ENCODE peak calls at places on chromosome 11, in four cellular contexts. One of them, this sample, is unnamed. For H3K9me3, the result is how much of the 10 kb centered on the place peaks cover.

GRCh38 chr11:119531091-119531490 is 108.1 kb upstream of the THY1 start:
- DNase-seq in prostate gland: no peak
- DNase-seq in right lobe of liver: no peak
- DNase-seq in tibial nerve: no peak
- DNase-seq in this sample: no peak

GRCh38 chr11:4065601-4066377 is 28.8 kb upstream of the RRM1 start:
- DNase-seq in tibial nerve: no peak
- DNase-seq in prostate gland: no peak
- DNase-seq in right lobe of liver: no peak
- DNase-seq in this sample: no peak

GRCh38 chr11:1733009-1733715 is 17.2 kb downstream of the IFITM10 start:
- DNase-seq in right lobe of liver: no peak
- DNase-seq in tibial nerve: no peak
- DNase-seq in prostate gland: no peak
- DNase-seq in this sample: no peak

GRCh38 chr11:89489930-89490329 is 1.2 kb downstream of the NOX4 start:
- DNase-seq in prostate gland: no peak
- DNase-seq in tibial nerve: no peak
- DNase-seq in right lobe of liver: no peak
- DNase-seq in this sample: no peak

GRCh38 chr11:58917159-58917765 is 22.0 kb upstream of the GLYATL1 start:
- DNase-seq in right lobe of liver: no peak
- DNase-seq in prostate gland: no peak
- DNase-seq in tibial nerve: no peak
- DNase-seq in this sample: no peak

GRCh38 chr11:94151903-94152677 is 23.4 kb downstream of the PANX1 start:
- DNase-seq in right lobe of liver: peak
- DNase-seq in prostate gland: no peak
- DNase-seq in tibial nerve: no peak
- DNase-seq in this sample: peak

GRCh38 chr11:23865341-23865975 is 631.4 kb upstream of the LUZP2 start:
- DNase-seq in prostate gland: no peak
- DNase-seq in right lobe of liver: no peak
- DNase-seq in tibial nerve: no peak
- DNase-seq in this sample: no peak

GRCh38 chr11:117627259-117627658 is 169.8 kb downstream of the DSCAML1 start:
- DNase-seq in tibial nerve: no peak
- DNase-seq in prostate gland: no peak
- DNase-seq in right lobe of liver: no peak
- DNase-seq in this sample: no peak

GRCh38 chr11:63916837-63917684 is at the start of gene RCOR2:
- DNase-seq in tibial nerve: peak
- DNase-seq in right lobe of liver: peak
- DNase-seq in prostate gland: peak
- DNase-seq in this sample: peak

GRCh38 chr11:29024386-29024785 is 916.2 kb downstream of the METTL15 start:
- DNase-seq in right lobe of liver: no peak
- DNase-seq in prostate gland: no peak
- DNase-seq in tibial nerve: no peak
- DNase-seq in this sample: no peak

GRCh38 chr11:46051102-46051501 is 70.2 kb downstream of the PHF21A start:
- DNase-seq in tibial nerve: no peak
- DNase-seq in prostate gland: no peak
- DNase-seq in right lobe of liver: no peak
- DNase-seq in this sample: no peak

GRCh38 chr11:73647459-73648100 is 1.2 kb downstream of the PLEKHB1 start:
- DNase-seq in prostate gland: peak
- DNase-seq in right lobe of liver: peak
- DNase-seq in tibial nerve: peak
- DNase-seq in this sample: peak

GRCh38 chr11:69142894-69143293 is 12.8 kb upstream of the SMIM38 start:
- DNase-seq in tibial nerve: no peak
- DNase-seq in right lobe of liver: no peak
- DNase-seq in prostate gland: no peak
- DNase-seq in this sample: no peak
- H3K9me3 ChIP-seq in tibial nerve: under half
- H3K9me3 ChIP-seq in right lobe of liver: under half
- H3K9me3 ChIP-seq in prostate gland: under half
- H3K9me3 ChIP-seq in this sample: under half

GRCh38 chr11:19263333-19263732 is 22.6 kb upstream of the E2F8 start:
- DNase-seq in prostate gland: no peak
- DNase-seq in tibial nerve: no peak
- DNase-seq in right lobe of liver: no peak
- DNase-seq in this sample: no peak

GRCh38 chr11:19267567-19267966 is 26.8 kb upstream of the E2F8 start:
- DNase-seq in right lobe of liver: no peak
- DNase-seq in prostate gland: no peak
- DNase-seq in tibial nerve: no peak
- DNase-seq in this sample: no peak

GRCh38 chr11:19268901-19269300 is 28.2 kb upstream of the E2F8 start:
- DNase-seq in tibial nerve: no peak
- DNase-seq in right lobe of liver: no peak
- DNase-seq in prostate gland: no peak
- DNase-seq in this sample: no peak
- TF ChIP-seq POLR2A in tibial nerve: no peak
- TF ChIP-seq POLR2A in right lobe of liver: no peak
- TF ChIP-seq POLR2A in prostate gland: no peak
- TF ChIP-seq POLR2A in this sample: no peak

DNA sequence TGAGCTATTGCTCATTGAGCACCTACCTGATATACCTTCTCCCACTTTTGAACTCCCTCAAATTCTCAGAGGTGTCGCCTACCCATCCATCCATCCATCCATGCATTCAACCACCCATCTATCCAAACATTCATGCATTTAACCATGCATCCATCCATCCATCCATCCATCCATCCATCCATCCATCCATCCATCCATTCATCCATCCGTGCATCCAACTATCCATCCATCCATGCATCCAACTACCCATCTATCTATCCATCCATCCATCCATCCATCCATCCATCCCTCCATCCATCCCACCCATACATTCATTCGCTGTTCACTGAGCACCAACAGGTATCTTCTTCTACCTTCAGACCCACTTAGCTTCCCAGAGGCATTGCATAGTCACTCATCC is 342.8 kb downstream of the CTTN start:
- DNase-seq in prostate gland: no peak
- DNase-seq in right lobe of liver: no peak
- DNase-seq in tibial nerve: no peak
- DNase-seq in this sample: no peak
- H3K9me3 ChIP-seq in prostate gland: under half
- H3K9me3 ChIP-seq in right lobe of liver: under half
- H3K9me3 ChIP-seq in tibial nerve: under half
- H3K9me3 ChIP-seq in this sample: under half

DNA sequence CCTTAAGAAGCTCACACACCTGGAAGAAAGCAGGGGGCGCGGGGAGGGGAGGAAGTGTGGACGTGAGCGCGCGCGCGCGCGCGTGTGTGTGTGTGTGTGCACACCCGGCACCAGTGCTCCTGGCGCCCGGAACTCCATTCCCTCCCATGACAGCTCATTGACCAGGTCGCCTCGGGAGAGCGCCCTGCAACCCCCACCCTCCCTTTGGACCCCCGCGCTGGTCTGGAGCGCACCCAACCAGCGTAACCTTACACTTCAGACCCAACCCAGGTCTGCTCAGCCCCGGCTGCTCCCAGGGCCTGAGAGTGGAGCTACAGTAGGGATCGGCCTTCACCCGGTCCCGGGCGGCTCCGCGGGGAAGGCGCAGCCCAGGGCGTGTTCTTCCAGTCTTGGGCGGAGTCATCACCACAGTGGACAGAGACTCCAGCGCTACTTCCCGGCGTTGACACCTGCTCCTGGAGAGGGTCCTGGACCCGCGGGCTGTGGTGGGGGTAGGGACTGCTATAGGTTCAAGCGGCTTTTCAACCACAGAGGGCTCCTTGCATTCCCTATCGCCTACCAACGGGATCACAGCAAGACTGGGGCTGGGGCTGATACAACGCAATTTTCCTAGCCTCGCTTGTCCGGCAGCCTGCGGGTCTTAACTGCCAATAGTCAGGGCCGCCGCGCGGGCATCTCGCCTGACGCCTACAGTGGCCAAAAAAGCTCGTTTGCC is 1.4 kb downstream of the GALNT18 start:
- DNase-seq in tibial nerve: no peak
- DNase-seq in prostate gland: peak
- DNase-seq in right lobe of liver: peak
- DNase-seq in this sample: peak
- TF ChIP-seq POLR2A in tibial nerve: no peak
- TF ChIP-seq POLR2A in prostate gland: no peak
- TF ChIP-seq POLR2A in right lobe of liver: peak
- TF ChIP-seq POLR2A in this sample: no peak

DNA sequence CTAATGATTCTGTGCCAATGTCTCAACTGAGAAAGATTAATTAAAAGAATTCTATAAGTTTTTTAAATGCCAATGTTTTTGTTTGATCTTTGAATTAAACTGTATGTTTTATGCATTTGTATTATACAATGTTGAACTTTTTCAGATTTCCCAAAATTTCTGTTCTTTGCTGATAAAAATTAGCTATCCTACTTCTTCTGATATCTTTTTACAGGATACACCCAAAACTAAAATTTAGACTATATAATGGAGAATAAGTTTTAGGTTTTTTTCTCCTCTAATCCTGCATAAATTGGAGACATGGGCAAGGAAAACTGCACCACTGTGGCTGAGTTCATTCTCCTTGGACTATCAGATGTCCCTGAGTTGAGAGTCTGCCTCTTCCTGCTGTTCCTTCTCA is at the start of gene OR5L2:
- DNase-seq in right lobe of liver: no peak
- DNase-seq in prostate gland: no peak
- DNase-seq in tibial nerve: no peak
- DNase-seq in this sample: no peak
- H3K9me3 ChIP-seq in right lobe of liver: under half
- H3K9me3 ChIP-seq in prostate gland: under half
- H3K9me3 ChIP-seq in tibial nerve: under half
- H3K9me3 ChIP-seq in this sample: under half

DNA sequence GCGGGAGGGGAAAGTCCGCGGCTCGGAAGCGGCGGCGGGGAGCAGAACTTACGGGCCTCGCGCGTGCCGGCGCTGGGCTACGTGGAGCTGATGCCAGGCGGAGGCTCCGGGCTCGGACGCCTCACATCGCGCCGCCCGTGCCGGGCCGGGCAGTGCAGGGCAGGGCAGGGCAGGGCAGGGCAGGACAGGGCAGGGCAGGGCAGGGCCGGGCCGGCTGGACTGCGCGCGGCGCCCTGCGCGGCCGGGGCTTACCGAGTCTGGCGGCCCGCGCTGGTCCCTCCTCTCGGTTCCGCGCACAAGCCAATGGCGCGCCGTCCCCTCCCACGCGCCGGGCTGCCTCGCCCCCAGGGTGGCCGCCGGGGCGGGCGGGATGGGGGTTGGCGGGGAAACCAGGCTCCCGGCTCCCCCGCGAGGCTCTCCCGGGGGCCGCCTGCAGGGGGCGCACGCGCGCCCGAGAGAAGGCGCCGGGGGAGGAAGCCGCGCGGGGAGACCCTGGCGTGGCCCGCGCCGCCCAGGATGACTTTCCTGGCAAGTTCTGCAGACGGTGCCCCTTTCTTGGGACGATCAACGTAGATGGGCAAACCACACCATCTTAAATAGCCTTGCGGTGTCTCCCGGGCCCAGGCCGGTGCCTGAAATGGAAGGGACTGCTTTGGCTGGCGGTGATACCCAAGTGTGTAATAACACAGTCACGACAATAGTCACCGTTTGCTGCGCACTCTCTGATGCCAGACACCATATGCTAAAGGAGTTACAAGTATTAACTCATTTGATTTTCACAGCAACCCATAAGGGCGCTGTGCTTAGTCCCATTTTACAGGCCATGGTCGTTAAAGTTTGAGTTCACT is at the start of gene TP53I11:
- DNase-seq in right lobe of liver: peak
- DNase-seq in tibial nerve: peak
- DNase-seq in prostate gland: peak
- DNase-seq in this sample: peak
- TF ChIP-seq POLR2A in right lobe of liver: peak
- TF ChIP-seq POLR2A in tibial nerve: peak
- TF ChIP-seq POLR2A in prostate gland: peak
- TF ChIP-seq POLR2A in this sample: no peak

GRCh38 chr11:50186146-50186545 is 153.5 kb downstream of the OR4C45 start:
- DNase-seq in prostate gland: no peak
- DNase-seq in right lobe of liver: no peak
- DNase-seq in tibial nerve: no peak
- DNase-seq in this sample: no peak
- H3K9me3 ChIP-seq in prostate gland: under half
- H3K9me3 ChIP-seq in right lobe of liver: under half
- H3K9me3 ChIP-seq in tibial nerve: under half
- H3K9me3 ChIP-seq in this sample: under half

GRCh38 chr11:67401495-67402191 is at the start of gene PPP1CA:
- DNase-seq in prostate gland: peak
- DNase-seq in tibial nerve: peak
- DNase-seq in right lobe of liver: peak
- DNase-seq in this sample: peak
- TF ChIP-seq POLR2A in prostate gland: peak
- TF ChIP-seq POLR2A in tibial nerve: peak
- TF ChIP-seq POLR2A in right lobe of liver: peak
- TF ChIP-seq POLR2A in this sample: peak

This sample was measured in heart left ventricle.